ENCODE peak calls at places on chromosomes 11 and 22, in seven cellular contexts. M, C, E, Y, H, N and B are unnamed samples.

GRCh38 chr11:113105584-113105983 is 144.4 kb downstream of the NCAM1 start:
- DNase-seq in Y (no peak), C (no peak), M (no peak), N (no peak), E (no peak), H (no peak), B (no peak)

GRCh38 chr22:45321827-45322226 is 12.1 kb downstream of the FAM118A start:
- DNase-seq in H (no peak), M (no peak), Y (no peak), N (no peak), C (no peak), E (no peak), B (no peak)

GRCh38 chr22:30248484-30248883 is 1.9 kb upstream of the LIF start:
- DNase-seq in N (no peak), M (no peak), C (no peak), Y (no peak), H (no peak), E (no peak), B (no peak)

GRCh38 chr11:118142809-118143208 is 9.8 kb downstream of the SCN4B start:
- DNase-seq in N (no peak), M (no peak), H (no peak), C (no peak), Y (no peak), E (no peak), B (peak)

GRCh38 chr11:74014880-74015279 is 6.0 kb upstream of the UCP3 start:
- DNase-seq in E (no peak), N (no peak), C (no peak), M (no peak), Y (no peak), H (no peak), B (peak)

GRCh38 chr11:67002297-67002913 is 20.5 kb upstream of the SYT12 start:
- DNase-seq in C (no peak), M (no peak), N (no peak), H (no peak), E (peak), Y (no peak), B (no peak)

GRCh38 chr11:10762913-10763421 is 11.9 kb downstream of the CTR9 start:
- DNase-seq in C (no peak), E (no peak), N (no peak), H (no peak), M (no peak), Y (no peak), B (no peak)

GRCh38 chr11:111303476-111303875 is 5.1 kb downstream of the POU2AF3 start:
- DNase-seq in E (no peak), M (peak), Y (no peak), H (no peak), C (no peak), N (no peak), B (no peak)

GRCh38 chr11:47327025-47327424 is 25.5 kb downstream of the MYBPC3 start:
- DNase-seq in M (no peak), Y (peak), H (no peak), C (no peak), N (no peak), E (no peak), B (no peak)

GRCh38 chr11:133082453-133082781 is 449.9 kb downstream of the OPCML start:
- DNase-seq in H (no peak), E (peak), M (no peak), N (no peak), C (no peak), Y (no peak), B (no peak)

GRCh38 chr11:110317516-110317932 is 21.1 kb upstream of the RDX start:
- DNase-seq in M (no peak), C (peak), H (no peak), Y (peak), N (no peak), E (no peak), B (no peak)

GRCh38 chr11:47971501-47971900 is 8.9 kb upstream of the PTPRJ start:
- DNase-seq in Y (peak), C (no peak), H (no peak), N (no peak), E (no peak), M (no peak), B (no peak)

GRCh38 chr22:40748388-40748970 is 69.2 kb downstream of the MCHR1 start:
- DNase-seq in M (no peak), Y (no peak), N (no peak), E (peak), H (no peak), C (no peak), B (no peak)

GRCh38 chr11:119251114-119251513 is 45.0 kb downstream of the CBL start:
- DNase-seq in M (no peak), H (no peak), C (no peak), Y (no peak), E (no peak), N (no peak), B (no peak)

GRCh38 chr11:67247946-67248550 is 18.2 kb upstream of the GRK2 start:
- DNase-seq in C (no peak), H (no peak), Y (no peak), M (no peak), N (no peak), E (no peak), B (no peak)

GRCh38 chr11:35893796-35894475 is 49.9 kb upstream of the LDLRAD3 start:
- DNase-seq in H (no peak), M (no peak), C (no peak), N (no peak), E (peak), Y (no peak), B (no peak)

GRCh38 chr22:45205624-45205925 is 35.1 kb downstream of the KIAA0930 start:
- DNase-seq in M (no peak), N (no peak), C (no peak), E (no peak), Y (no peak), H (no peak), B (no peak)

GRCh38 chr11:41118521-41118920 is 340.9 kb downstream of the LRRC4C start:
- DNase-seq in C (no peak), E (peak), H (no peak), N (no peak), Y (no peak), M (no peak), B (no peak)

GRCh38 chr11:64306876-64307622 is 1.7 kb downstream of the ESRRA start:
- DNase-seq in C (peak), E (no peak), M (peak), H (no peak), N (no peak), Y (no peak), B (no peak)

GRCh38 chr11:35649984-35650383 is 12.6 kb upstream of the TRIM44 start:
- DNase-seq in E (no peak), N (no peak), H (no peak), Y (no peak), M (no peak), C (no peak), B (no peak)

GRCh38 chr22:30921108-30921507 is 47.5 kb downstream of the MORC2 start:
- DNase-seq in Y (peak), M (no peak), E (no peak), H (no peak), N (no peak), C (no peak), B (no peak)

GRCh38 chr22:46051646-46052045 is 74.7 kb upstream of the WNT7B start:
- DNase-seq in H (no peak), C (no peak), E (no peak), N (no peak), Y (no peak), M (no peak), B (no peak)

GRCh38 chr11:13368041-13368446 is 90.5 kb downstream of the BMAL1 start:
- DNase-seq in E (no peak), H (no peak), Y (no peak), M (no peak), N (no peak), C (no peak), B (no peak)

GRCh38 chr22:42313804-42314581 is 43.5 kb upstream of the TCF20 start:
- DNase-seq in N (peak), C (peak), Y (peak), H (no peak), E (peak), M (peak), B (no peak)

GRCh38 chr11:12232819-12233601 is 122.6 kb downstream of the MICAL2 start:
- DNase-seq in C (no peak), N (no peak), Y (no peak), E (no peak), M (peak), H (no peak), B (no peak)

GRCh38 chr22:48889887-48890692 is 937.6 kb downstream of the BRD1 start:
- DNase-seq in E (no peak), C (no peak), Y (no peak), M (no peak), N (no peak), H (no peak), B (no peak)

GRCh38 chr11:76799061-76799804 is 16.1 kb downstream of the TSKU start:
- DNase-seq in H (no peak), N (no peak), E (peak), C (peak), M (peak), Y (peak), B (peak)
- H3K4me3 ChIP-seq in H (no peak), N (peak), E (peak), C (no peak), M (peak), Y (peak), B (peak)

DNA sequence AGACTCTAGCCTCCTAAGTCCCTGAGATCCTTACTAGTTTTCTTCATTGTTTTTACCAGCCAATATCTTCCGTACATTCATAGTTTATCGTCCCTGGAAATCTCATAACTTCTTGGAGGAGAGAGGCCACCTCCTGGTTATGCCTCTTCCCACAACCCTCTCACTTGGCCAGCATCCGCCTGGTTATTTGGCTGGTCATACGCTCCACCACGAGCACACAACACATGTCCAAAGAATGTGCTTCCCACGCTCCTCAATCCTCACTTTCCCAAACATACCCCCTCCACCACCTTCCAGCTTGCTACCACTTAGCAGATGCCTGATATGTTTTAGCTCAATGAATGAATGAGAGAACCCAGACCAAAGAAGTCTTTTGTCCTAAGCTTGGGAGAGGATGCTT is 83.5 kb upstream of the EIF3D start:
- DNase-seq in N (no peak), H (no peak), M (no peak), Y (no peak), C (no peak), E (no peak), B (no peak)
- TF ChIP-seq REST in N (no peak), H (no peak), M (no peak), Y (no peak), C (no peak), E (no peak), B (no peak)

GRCh38 chr11:104370478-104370877 is 206.5 kb upstream of the PDGFD start:
- DNase-seq in H (no peak), M (no peak), Y (no peak), N (no peak), C (no peak), E (no peak), B (no peak)
- TF ChIP-seq CTCF in H (no peak), M (no peak), Y (no peak), N (no peak), C (no peak), E (no peak), B (no peak)

DNA sequence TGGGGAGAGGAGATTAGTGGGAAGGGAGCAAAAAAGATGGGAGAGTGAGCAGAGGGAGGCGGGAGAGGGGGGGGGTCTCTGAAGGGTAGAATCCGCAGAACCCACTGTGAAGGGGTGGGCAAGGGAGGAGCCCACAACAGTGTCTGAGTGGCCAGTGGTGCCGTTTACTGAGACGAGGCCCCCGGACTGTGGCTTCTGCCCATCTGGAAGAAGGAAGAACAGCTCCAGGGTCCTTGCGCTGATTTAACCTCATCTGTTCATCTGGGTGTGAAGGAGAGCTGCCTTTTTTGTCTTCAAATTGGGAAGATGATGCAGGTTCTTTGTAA is 45.7 kb upstream of the ANO1 start:
- DNase-seq in N (no peak), M (no peak), Y (no peak), E (no peak), H (no peak), C (no peak), B (no peak)
- H3K4me3 ChIP-seq in N (no peak), M (no peak), Y (no peak), E (no peak), H (no peak), C (no peak), B (no peak)

DNA sequence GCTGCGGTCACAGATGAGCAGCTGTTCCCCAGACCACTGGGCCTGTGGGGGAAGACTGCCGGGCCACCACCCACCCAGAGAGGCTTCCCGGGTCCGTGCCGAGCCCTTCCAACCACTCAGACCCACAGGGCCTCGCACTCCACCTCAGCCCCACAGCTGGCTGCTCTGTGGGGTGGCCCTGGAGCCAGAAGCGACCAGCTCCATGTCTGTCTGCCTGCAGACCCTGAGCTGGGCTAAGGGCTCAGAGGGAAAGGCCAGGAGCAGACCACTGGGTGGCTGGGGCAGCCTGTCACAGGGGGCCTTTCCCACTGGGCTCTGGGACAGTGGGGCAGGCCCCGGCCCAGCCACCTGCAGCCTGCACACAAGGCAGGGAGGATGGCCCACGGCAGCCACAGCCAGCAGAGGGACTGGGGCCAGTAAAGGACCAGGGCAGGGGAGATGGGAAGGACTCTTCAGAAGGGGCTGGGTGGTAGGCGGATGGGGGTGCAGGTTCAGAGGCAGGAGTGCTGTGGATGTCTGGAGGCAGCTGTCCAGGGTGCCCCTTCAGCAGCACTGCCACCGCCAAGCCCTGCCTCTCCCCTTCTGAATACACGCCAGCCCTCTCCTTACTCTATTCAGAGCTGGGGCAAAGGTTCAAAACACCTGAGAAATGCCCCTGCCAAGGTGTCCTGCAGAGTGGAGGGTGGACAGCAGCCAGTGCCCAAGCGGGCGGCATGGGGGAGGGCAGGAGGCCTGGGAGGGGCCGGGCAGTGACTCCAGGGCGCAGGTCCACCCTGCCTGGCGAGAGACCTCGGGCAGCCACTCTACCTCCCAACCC is 32.2 kb downstream of the GNB1L start:
- DNase-seq in Y (peak), C (no peak), E (no peak), H (no peak), N (no peak), M (no peak), B (no peak)
- TF ChIP-seq REST in Y (no peak), C (no peak), E (no peak), H (no peak), N (no peak), M (no peak), B (peak)